ENCODE peak calls at places on chromosomes 2 and 18, in ten cellular contexts. K is Karpas-422; F is CD8-positive, alpha-beta memory T cell; N is stomach; H is ovary; M is IMR-90; J is A549; R is naive thymus-derived CD4-positive, alpha-beta T cell; E is lung; W is HCT116. Z is an unnamed sample. For H3K4me1, the result is how much of the 10 kb centered on the place peaks cover.

GRCh38 chr2:227479865-227480475 is 8.0 kb downstream of the AGFG1 start:
- DNase-seq in K (no peak), F (no peak), N (no peak), H (no peak), M (peak), J (peak), R (peak), E (no peak), W (no peak), Z (no peak)

GRCh38 chr2:161063074-161063945 is 96.9 kb upstream of the TANK start:
- DNase-seq in K (peak), F (peak), N (peak), H (peak), M (peak), J (peak), R (peak), E (peak), W (peak), Z (peak)

GRCh38 chr18:26335139-26335933 is 109.1 kb downstream of the TAF4B start:
- DNase-seq in K (no peak), F (no peak), N (no peak), H (no peak), M (no peak), J (no peak), R (no peak), E (no peak), W (no peak), Z (no peak)

GRCh38 chr2:187310696-187311095 is 137.4 kb downstream of the CALCRL start:
- DNase-seq in K (no peak), F (no peak), N (no peak), H (no peak), M (no peak), J (no peak), R (no peak), E (no peak), W (no peak), Z (no peak)

GRCh38 chr2:157857881-157858280 is 18.2 kb downstream of the ACVR1 start:
- DNase-seq in K (no peak), F (no peak), N (no peak), H (no peak), M (peak), J (no peak), R (no peak), E (no peak), W (no peak), Z (no peak)

GRCh38 chr18:43793910-43794309 is 516.6 kb upstream of the SYT4 start:
- DNase-seq in K (no peak), F (no peak), N (no peak), H (no peak), M (no peak), J (no peak), R (no peak), E (no peak), W (no peak), Z (no peak)

GRCh38 chr2:67313536-67313935 is 83.6 kb upstream of the ETAA1 start:
- DNase-seq in K (no peak), F (no peak), N (no peak), H (no peak), M (no peak), J (no peak), R (no peak), E (no peak), W (no peak), Z (no peak)

GRCh38 chr2:122031544-122032263 is 276.3 kb downstream of the TSN start:
- DNase-seq in K (peak), F (no peak), N (no peak), H (no peak), M (peak), J (no peak), R (no peak), E (no peak), W (no peak), Z (no peak)

GRCh38 chr2:104864751-104865470 is 11.0 kb downstream of the POU3F3 start:
- DNase-seq in K (no peak), F (no peak), N (no peak), H (no peak), M (no peak), J (no peak), R (no peak), E (no peak), W (no peak), Z (no peak)

GRCh38 chr2:121587131-121587530 is 56.5 kb downstream of the RNU4ATAC start:
- DNase-seq in K (no peak), F (no peak), N (no peak), H (no peak), M (no peak), J (no peak), R (no peak), E (no peak), W (no peak), Z (no peak)

GRCh38 chr2:197620113-197620512 is 55.3 kb downstream of the RFTN2 start:
- DNase-seq in K (no peak), F (no peak), N (no peak), H (no peak), M (no peak), J (no peak), R (no peak), E (no peak), W (no peak), Z (no peak)

GRCh38 chr18:70377317-70377799 is 88.5 kb downstream of the SOCS6 start:
- DNase-seq in K (no peak), F (no peak), N (no peak), H (no peak), M (no peak), J (peak), R (no peak), E (no peak), W (no peak), Z (no peak)

GRCh38 chr2:634670-635395 is 42.4 kb downstream of the TMEM18 start:
- DNase-seq in K (no peak), F (no peak), N (no peak), H (no peak), M (no peak), J (no peak), R (no peak), E (no peak), W (peak), Z (no peak)

GRCh38 chr2:9654429-9655100 is 23.8 kb upstream of the YWHAQ start:
- DNase-seq in K (no peak), F (no peak), N (no peak), H (no peak), M (no peak), J (no peak), R (no peak), E (no peak), W (no peak), Z (no peak)

GRCh38 chr18:12770469-12771219 is 67.8 kb downstream of the PSMG2 start:
- DNase-seq in K (no peak), F (no peak), N (no peak), H (no peak), M (no peak), J (no peak), R (no peak), E (no peak), W (no peak), Z (no peak)

GRCh38 chr2:110876167-110876999 is 144.0 kb downstream of the ACOXL start:
- DNase-seq in K (no peak), F (no peak), N (no peak), H (no peak), M (no peak), J (no peak), R (no peak), E (peak), W (no peak), Z (no peak)

GRCh38 chr2:230919681-230920080 is 5.4 kb downstream of the GPR55 start:
- DNase-seq in K (no peak), F (no peak), N (no peak), H (no peak), M (no peak), J (no peak), R (no peak), E (no peak), W (no peak), Z (no peak)

GRCh38 chr2:127173073-127173472 is 47.0 kb downstream of the CYP27C1 start:
- DNase-seq in K (no peak), F (no peak), N (no peak), H (peak), M (peak), J (no peak), R (no peak), E (no peak), W (no peak), Z (no peak)

GRCh38 chr2:218716070-218716469 is 5.4 kb downstream of the TTLL4 start:
- DNase-seq in K (no peak), F (no peak), N (no peak), H (no peak), M (peak), J (no peak), R (no peak), E (no peak), W (no peak), Z (no peak)

GRCh38 chr2:203732953-203733510 is 26.6 kb downstream of the CD28 start:
- DNase-seq in K (no peak), F (no peak), N (no peak), H (no peak), M (no peak), J (no peak), R (no peak), E (no peak), W (no peak), Z (no peak)

GRCh38 chr2:100675373-100675772 is 112.6 kb downstream of the PDCL3 start:
- DNase-seq in K (no peak), F (no peak), N (no peak), H (no peak), M (no peak), J (no peak), R (no peak), E (no peak), W (no peak), Z (no peak)

GRCh38 chr2:188494906-188495305 is 203.2 kb downstream of the GULP1 start:
- DNase-seq in K (no peak), F (no peak), N (no peak), H (no peak), M (no peak), J (no peak), R (no peak), E (no peak), W (peak), Z (no peak)

GRCh38 chr2:110993557-110994231 is 127.0 kb upstream of the BCL2L11 start:
- DNase-seq in K (peak), F (no peak), N (peak), H (no peak), M (no peak), J (no peak), R (no peak), E (peak), W (no peak), Z (no peak)

GRCh38 chr18:59657012-59657411 is 40.2 kb downstream of the CCBE1 start:
- DNase-seq in K (no peak), F (no peak), N (no peak), H (no peak), M (no peak), J (no peak), R (no peak), E (no peak), W (no peak), Z (no peak)

GRCh38 chr2:206863196-206863595 is 76.1 kb upstream of the CPO start:
- DNase-seq in K (no peak), F (no peak), N (no peak), H (no peak), M (no peak), J (no peak), R (no peak), E (no peak), W (no peak), Z (no peak)

GRCh38 chr2:3243804-3244203 is 133.8 kb downstream of the EIPR1 start:
- DNase-seq in K (no peak), F (no peak), N (no peak), H (no peak), M (no peak), J (no peak), R (no peak), E (no peak), W (no peak), Z (no peak)

GRCh38 chr2:196480653-196481322 is 158.7 kb upstream of the CCDC150 start:
- DNase-seq in K (no peak), F (no peak), N (no peak), H (no peak), M (no peak), J (no peak), R (no peak), E (no peak), W (no peak), Z (no peak)

GRCh38 chr2:11156396-11157075 is 1.3 kb downstream of the SLC66A3 start:
- DNase-seq in K (no peak), F (no peak), N (no peak), H (no peak), M (no peak), J (no peak), R (no peak), E (no peak), W (no peak), Z (no peak)
- H3K4me1 ChIP-seq in K (under half), F (under half), N (under half), H (under half), M (under half), J (under half), R (under half), E (under half), W (under half), Z (under half)

GRCh38 chr2:60296219-60296955 is 257.1 kb downstream of the BCL11A start:
- DNase-seq in K (no peak), F (no peak), N (no peak), H (no peak), M (no peak), J (no peak), R (no peak), E (no peak), W (no peak), Z (no peak)
- H3K27ac ChIP-seq in K (no peak), F (no peak), N (no peak), H (no peak), M (no peak), J (no peak), R (no peak), E (no peak), W (no peak), Z (no peak)

GRCh38 chr18:77118256-77119090 is 14.1 kb downstream of the MBP start:
- DNase-seq in K (no peak), F (no peak), N (no peak), H (no peak), M (no peak), J (no peak), R (no peak), E (no peak), W (no peak), Z (no peak)
- H3K4me1 ChIP-seq in K (under half), F (half or more), N (under half), H (under half), M (under half), J (under half), R (half or more), E (under half), W (under half), Z (under half)

DNA sequence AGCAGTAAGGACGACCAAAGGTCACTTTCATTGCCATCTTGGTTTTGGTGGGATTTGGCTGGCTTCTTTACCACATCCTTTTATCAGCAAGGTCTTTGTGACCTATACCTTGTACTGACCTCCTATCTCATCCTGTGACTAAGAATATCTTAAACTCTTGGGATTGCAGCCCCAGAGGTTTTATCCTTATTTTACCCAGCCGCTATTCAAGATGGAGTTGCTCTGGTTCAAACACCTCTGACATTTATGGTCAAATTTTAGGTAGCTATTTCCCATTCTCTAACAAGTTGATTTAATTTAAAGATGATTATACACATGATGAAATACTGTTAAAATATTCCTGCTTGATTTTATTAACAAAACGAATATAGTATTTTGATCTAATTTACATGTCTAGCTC is 326.1 kb downstream of the ARHGAP15 start:
- DNase-seq in K (no peak), F (no peak), N (no peak), H (no peak), M (no peak), J (no peak), R (no peak), E (no peak), W (no peak), Z (no peak)
- H3K27ac ChIP-seq in K (no peak), F (no peak), N (no peak), H (no peak), M (no peak), J (no peak), R (no peak), E (no peak), W (no peak), Z (no peak)

GRCh38 chr2:30303094-30303493 is 71.8 kb downstream of the LBH start:
- DNase-seq in K (no peak), F (no peak), N (no peak), H (no peak), M (no peak), J (no peak), R (no peak), E (no peak), W (no peak), Z (no peak)
- H3K4me1 ChIP-seq in K (under half), F (under half), N (under half), H (under half), M (under half), J (under half), R (under half), E (under half), W (under half), Z (under half)

DNA sequence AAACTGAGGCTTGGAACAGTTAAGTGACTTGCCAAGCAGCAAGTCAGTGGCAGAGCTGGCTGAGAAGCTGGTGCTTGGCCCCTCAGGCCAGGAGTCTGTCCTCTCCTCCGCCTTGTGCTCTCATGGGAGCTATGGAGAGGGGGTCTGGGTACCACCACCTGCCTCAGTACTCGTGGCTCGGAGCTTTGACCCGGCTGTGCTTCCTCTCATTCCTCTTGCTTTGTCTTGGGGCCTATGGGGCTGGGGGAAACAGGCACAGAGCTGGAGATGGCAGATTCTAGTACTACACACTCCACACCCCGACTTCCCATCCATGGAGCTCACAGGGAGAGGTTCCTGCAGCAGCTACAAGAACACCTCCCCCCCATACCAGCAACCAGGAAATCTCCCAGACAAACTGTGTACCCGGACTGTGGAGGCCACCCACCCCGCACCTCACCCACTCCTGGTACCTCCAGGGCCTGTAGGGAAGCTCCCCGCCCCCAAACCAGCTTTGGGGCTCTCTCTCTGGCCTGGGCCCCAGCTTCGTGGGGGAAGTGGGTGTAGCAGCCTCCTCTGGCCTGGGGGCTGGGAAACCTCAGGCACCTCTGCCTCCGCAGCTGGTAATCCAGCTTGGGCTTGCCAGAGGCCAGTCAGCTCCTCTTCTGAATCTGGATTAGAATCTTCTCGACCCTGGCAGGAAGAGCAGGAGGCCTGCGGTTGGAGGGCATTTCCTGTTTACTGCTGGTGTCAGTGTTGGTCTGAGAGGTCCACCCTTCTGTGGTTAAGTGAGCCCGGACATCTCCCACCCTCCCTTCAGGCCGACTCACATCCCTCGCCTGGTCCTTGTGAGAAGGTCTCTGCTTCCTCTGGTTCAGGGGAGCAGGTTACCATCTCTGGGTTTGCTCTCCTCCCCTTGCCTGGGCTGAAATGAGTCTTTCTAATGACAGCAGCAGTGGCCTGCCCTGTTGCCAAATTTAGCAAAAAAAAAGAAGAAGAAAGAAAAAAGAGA is 22.3 kb upstream of the RHOB start:
- DNase-seq in K (no peak), F (no peak), N (peak), H (no peak), M (peak), J (no peak), R (no peak), E (no peak), W (no peak), Z (no peak)
- H3K27ac ChIP-seq in K (no peak), F (peak), N (peak), H (no peak), M (peak), J (no peak), R (no peak), E (no peak), W (no peak), Z (no peak)

GRCh38 chr2:102783506-102784189 is 21.8 kb downstream of the TMEM182 start:
- DNase-seq in K (no peak), F (no peak), N (no peak), H (no peak), M (no peak), J (no peak), R (no peak), E (no peak), W (no peak), Z (no peak)
- H3K4me1 ChIP-seq in K (under half), F (under half), N (under half), H (under half), M (under half), J (under half), R (under half), E (under half), W (under half), Z (under half)

GRCh38 chr2:49286726-49287125 is 132.4 kb upstream of the FSHR start:
- DNase-seq in K (no peak), F (no peak), N (no peak), H (no peak), M (no peak), J (no peak), R (no peak), E (no peak), W (no peak), Z (no peak)

GRCh38 chr2:49288113-49288710 is 133.9 kb upstream of the FSHR start:
- DNase-seq in K (no peak), F (no peak), N (no peak), H (no peak), M (no peak), J (no peak), R (no peak), E (no peak), W (no peak), Z (no peak)

GRCh38 chr2:49288902-49289680 is 134.8 kb upstream of the FSHR start:
- DNase-seq in K (no peak), F (no peak), N (no peak), H (no peak), M (no peak), J (no peak), R (no peak), E (no peak), W (no peak), Z (no peak)

GRCh38 chr2:49289711-49290110 is 135.4 kb upstream of the FSHR start:
- DNase-seq in K (no peak), F (no peak), N (no peak), H (no peak), M (no peak), J (no peak), R (no peak), E (no peak), W (no peak), Z (no peak)

GRCh38 chr2:49286045-49286444 is 131.7 kb upstream of the FSHR start:
- DNase-seq in K (no peak), F (no peak), N (no peak), H (no peak), M (no peak), J (no peak), R (no peak), E (no peak), W (no peak), Z (no peak)
- H3K27ac ChIP-seq in K (no peak), F (no peak), N (no peak), H (no peak), M (no peak), J (no peak), R (no peak), E (no peak), W (no peak), Z (no peak)

GRCh38 chr2:31082002-31082401 is 56.2 kb downstream of the GALNT14 start:
- DNase-seq in K (no peak), F (no peak), N (no peak), H (no peak), M (no peak), J (no peak), R (no peak), E (no peak), W (no peak), Z (no peak)
- H3K4me1 ChIP-seq in K (under half), F (under half), N (under half), H (under half), M (under half), J (under half), R (under half), E (under half), W (under half), Z (under half)

GRCh38 chr18:63410792-63411191 is 11.5 kb downstream of the VPS4B start:
- DNase-seq in K (no peak), F (no peak), N (no peak), H (no peak), M (peak), J (no peak), R (no peak), E (no peak), W (no peak), Z (no peak)
- H3K27ac ChIP-seq in K (no peak), F (no peak), N (no peak), H (no peak), M (no peak), J (no peak), R (no peak), E (no peak), W (no peak), Z (no peak)

Z was measured in thoracic aorta.